ENCODE peak calls at places on chromosomes 11 and 22, in six cellular contexts. M, K, J, X, W and G are unnamed samples.

GRCh38 chr22:41976070-41976901 is 7.0 kb downstream of the SEPTIN3 start:
- DNase-seq in M (no peak), K (no peak), J (no peak), X (peak; percentile 38), W (no peak), G (peak; percentile 51)

GRCh38 chr22:49011379-49011768 is 816.3 kb downstream of the BRD1 start:
- DNase-seq in M (no peak), K (no peak), J (no peak), X (no peak), W (no peak), G (no peak)

GRCh38 chr22:49044776-49045175 is 782.9 kb downstream of the BRD1 start:
- DNase-seq in M (no peak), K (no peak), J (no peak), X (no peak), W (no peak), G (no peak)

GRCh38 chr11:92399702-92400101 is 175.1 kb downstream of the FAT3 start:
- DNase-seq in M (no peak), K (no peak), J (no peak), X (no peak), W (no peak), G (no peak)

GRCh38 chr22:33625959-33626358 is 294.3 kb downstream of the LARGE1 start:
- DNase-seq in M (no peak), K (no peak), J (no peak), X (no peak), W (no peak), G (no peak)

GRCh38 chr11:112223125-112223524 is 3.1 kb upstream of the PTS start:
- DNase-seq in M (peak; percentile 34), K (no peak), J (no peak), X (no peak), W (no peak), G (no peak)

GRCh38 chr11:39374963-39375698 is 2084.3 kb downstream of the LRRC4C start:
- DNase-seq in M (no peak), K (no peak), J (no peak), X (peak; percentile 13), W (no peak), G (peak; percentile 14)

GRCh38 chr11:9821008-9821752 is 157.3 kb downstream of the SWAP70 start:
- DNase-seq in M (no peak), K (no peak), J (no peak), X (no peak), W (no peak), G (no peak)

GRCh38 chr11:18743900-18744514 is 18.0 kb upstream of the IGSF22 start:
- DNase-seq in M (no peak), K (no peak), J (no peak), X (no peak), W (no peak), G (no peak)

GRCh38 chr22:31082606-31083376 is 1.7 kb downstream of the SMTN start:
- DNase-seq in M (no peak), K (peak; percentile 87), J (no peak), X (no peak), W (peak; percentile 81), G (no peak)

GRCh38 chr11:70804174-70804855 is 406.0 kb downstream of the CTTN start:
- DNase-seq in M (no peak), K (no peak), J (no peak), X (no peak), W (no peak), G (no peak)

GRCh38 chr22:38267086-38267485 is 5.7 kb downstream of the TMEM184B start:
- DNase-seq in M (no peak), K (peak; percentile 87), J (no peak), X (no peak), W (no peak), G (no peak)

GRCh38 chr11:83025267-83025704 is 46.4 kb downstream of the RAB30 start:
- DNase-seq in M (no peak), K (no peak), J (no peak), X (no peak), W (no peak), G (no peak)

GRCh38 chr11:61742391-61742790 is 10.0 kb upstream of the MYRF start:
- DNase-seq in M (no peak), K (no peak), J (no peak), X (no peak), W (no peak), G (no peak)
- TF ChIP-seq CTCF in M (no peak), K (no peak), J (no peak), X (no peak), W (no peak), G (no peak)

GRCh38 chr22:40651563-40652501 is 15.3 kb upstream of the MRTFA start:
- DNase-seq in M (peak; percentile 99), K (peak; percentile 97), J (peak; percentile 61), X (peak; percentile 80), W (peak; percentile 96), G (peak; percentile 84)
- TF ChIP-seq CTCF in M (peak; percentile 18), K (no peak), J (no peak), X (no peak), W (no peak), G (no peak)

GRCh38 chr22:22870577-22871398 is 16.8 kb upstream of the IGLL5 start:
- DNase-seq in M (no peak), K (no peak), J (no peak), X (no peak), W (no peak), G (no peak)
- TF ChIP-seq CTCF in M (peak; percentile 11), K (no peak), J (peak; percentile 44), X (peak; percentile 30), W (no peak), G (peak; percentile 38)

GRCh38 chr11:134270250-134270714 is 5.9 kb upstream of the GLB1L3 start:
- DNase-seq in M (no peak), K (no peak), J (no peak), X (no peak), W (no peak), G (no peak)
- TF ChIP-seq CTCF in M (peak; percentile 37), K (no peak), J (no peak), X (peak; percentile 36), W (no peak), G (peak; percentile 7)

GRCh38 chr11:125368757-125369156 is 127.3 kb downstream of the FEZ1 start:
- DNase-seq in M (no peak), K (no peak), J (no peak), X (no peak), W (no peak), G (no peak)
- TF ChIP-seq CTCF in M (no peak), K (no peak), J (no peak), X (no peak), W (no peak), G (no peak)

GRCh38 chr11:34209809-34210208 is 104.4 kb downstream of the NAT10 start:
- DNase-seq in M (no peak), K (no peak), J (no peak), X (no peak), W (no peak), G (no peak)
- TF ChIP-seq CTCF in M (peak; percentile 37), K (no peak), J (no peak), X (no peak), W (no peak), G (no peak)